ENCODE peak calls at places on chromosomes 4 and X, in five cellular contexts. Y is choroid plexus epithelial cell, E is ureter, H is HS-5, I is sciatic nerve. J is an unnamed sample.

GRCh38 chr4:152920768-152921167 is 15.4 kb upstream of the FHDC1 start:
- DNase-seq in E (no peak), H (no peak), Y (no peak), I (no peak), J (peak)

GRCh38 chr4:4985036-4985435 is 34.2 kb downstream of the CYTL1 start:
- DNase-seq in H (no peak), Y (no peak), I (no peak), E (no peak), J (no peak)

GRCh38 chr4:90328558-90328957 is 201.4 kb downstream of the CCSER1 start:
- DNase-seq in Y (peak), H (no peak), E (no peak), I (no peak), J (peak)

GRCh38 chrX:3678287-3678686 is 35.2 kb downstream of the PRKX start:
- DNase-seq in H (no peak), E (no peak), Y (peak), I (no peak), J (peak)

GRCh38 chrX:109485470-109486340 is 3.8 kb upstream of the GUCY2F start:
- DNase-seq in H (peak), I (peak), E (peak), Y (peak), J (peak)

GRCh38 chr4:73998040-73999011 is at the start of gene CXCL5:
- DNase-seq in E (no peak), I (peak), H (no peak), Y (peak), J (peak)

GRCh38 chrX:75131973-75132627 is 24.0 kb downstream of the ABCB7 start:
- DNase-seq in E (no peak), Y (no peak), H (no peak), I (no peak), J (no peak)

GRCh38 chr4:147336252-147336651 is 144.6 kb upstream of the EDNRA start:
- DNase-seq in Y (no peak), H (no peak), E (no peak), I (no peak), J (no peak)

GRCh38 chrX:68820476-68821110 is 8.2 kb upstream of the EFNB1 start:
- DNase-seq in Y (no peak), H (no peak), I (peak), E (no peak), J (no peak)

GRCh38 chrX:2732649-2733048 is 19.2 kb upstream of the XG start:
- DNase-seq in H (no peak), Y (no peak), I (no peak), E (no peak), J (no peak)

GRCh38 chrX:8844157-8844556 is 43.0 kb upstream of the FAM9A start:
- DNase-seq in Y (no peak), I (no peak), E (no peak), H (no peak), J (no peak)

GRCh38 chr4:38049545-38050170 is 89.5 kb downstream of the PTTG2 start:
- DNase-seq in Y (no peak), H (no peak), I (no peak), E (no peak), J (no peak)

GRCh38 chrX:69493193-69493592 is 10.9 kb upstream of the NALF2 start:
- DNase-seq in Y (peak), E (no peak), H (no peak), I (no peak), J (no peak)

J was measured in astrocyte.